ENCODE peak calls at places on chromosomes 6 and 20, in seven cellular contexts. One of them, this sample, is unnamed.

GRCh38 chr20:56621730-56622129 is 7.4 kb upstream of the TFAP2C start:
- DNase-seq in COR-L47: no peak
- DNase-seq in DND-41: no peak
- DNase-seq in amniotic stem cell: no peak
- DNase-seq in stimulated activated CD4-positive, alpha-beta T cell treated with anti-CD3 and anti-CD28 coated beads, Interleukin-1b, Interleukin-23, amount 100 ng/mL, for 24 hours: no peak
- DNase-seq in dorsolateral prefrontal cortex: no peak
- DNase-seq in HFFc6: no peak
- DNase-seq in this sample: no peak

GRCh38 chr6:17457956-17458355 is 64.6 kb downstream of the CAP2 start:
- DNase-seq in COR-L47: no peak
- DNase-seq in DND-41: no peak
- DNase-seq in amniotic stem cell: no peak
- DNase-seq in stimulated activated CD4-positive, alpha-beta T cell treated with anti-CD3 and anti-CD28 coated beads, Interleukin-1b, Interleukin-23, amount 100 ng/mL, for 24 hours: no peak
- DNase-seq in dorsolateral prefrontal cortex: no peak
- DNase-seq in HFFc6: no peak
- DNase-seq in this sample: no peak

GRCh38 chr20:38114353-38114791 is 50.7 kb downstream of the TGM2 start:
- DNase-seq in COR-L47: no peak
- DNase-seq in DND-41: no peak
- DNase-seq in amniotic stem cell: no peak
- DNase-seq in stimulated activated CD4-positive, alpha-beta T cell treated with anti-CD3 and anti-CD28 coated beads, Interleukin-1b, Interleukin-23, amount 100 ng/mL, for 24 hours: no peak
- DNase-seq in dorsolateral prefrontal cortex: no peak
- DNase-seq in HFFc6: peak
- DNase-seq in this sample: no peak

GRCh38 chr6:98678481-98678880 is 155.9 kb upstream of the POU3F2 start:
- DNase-seq in COR-L47: no peak
- DNase-seq in DND-41: no peak
- DNase-seq in amniotic stem cell: no peak
- DNase-seq in stimulated activated CD4-positive, alpha-beta T cell treated with anti-CD3 and anti-CD28 coated beads, Interleukin-1b, Interleukin-23, amount 100 ng/mL, for 24 hours: no peak
- DNase-seq in dorsolateral prefrontal cortex: no peak
- DNase-seq in HFFc6: no peak
- DNase-seq in this sample: no peak

GRCh38 chr6:112253842-112254816 is at the start of gene LAMA4:
- DNase-seq in COR-L47: no peak
- DNase-seq in DND-41: no peak
- DNase-seq in amniotic stem cell: no peak
- DNase-seq in stimulated activated CD4-positive, alpha-beta T cell treated with anti-CD3 and anti-CD28 coated beads, Interleukin-1b, Interleukin-23, amount 100 ng/mL, for 24 hours: peak
- DNase-seq in dorsolateral prefrontal cortex: no peak
- DNase-seq in HFFc6: peak
- DNase-seq in this sample: no peak

GRCh38 chr20:3094848-3095629 is 10.5 kb upstream of the AVP start:
- DNase-seq in COR-L47: no peak
- DNase-seq in DND-41: no peak
- DNase-seq in amniotic stem cell: no peak
- DNase-seq in stimulated activated CD4-positive, alpha-beta T cell treated with anti-CD3 and anti-CD28 coated beads, Interleukin-1b, Interleukin-23, amount 100 ng/mL, for 24 hours: no peak
- DNase-seq in dorsolateral prefrontal cortex: no peak
- DNase-seq in HFFc6: no peak
- DNase-seq in this sample: no peak

GRCh38 chr6:152721956-152722355 is 24.3 kb downstream of the MYCT1 start:
- DNase-seq in COR-L47: no peak
- DNase-seq in DND-41: no peak
- DNase-seq in amniotic stem cell: no peak
- DNase-seq in stimulated activated CD4-positive, alpha-beta T cell treated with anti-CD3 and anti-CD28 coated beads, Interleukin-1b, Interleukin-23, amount 100 ng/mL, for 24 hours: no peak
- DNase-seq in dorsolateral prefrontal cortex: no peak
- DNase-seq in HFFc6: no peak
- DNase-seq in this sample: no peak

GRCh38 chr6:47188588-47189021 is 121.1 kb downstream of the TNFRSF21 start:
- DNase-seq in COR-L47: no peak
- DNase-seq in DND-41: no peak
- DNase-seq in amniotic stem cell: peak
- DNase-seq in stimulated activated CD4-positive, alpha-beta T cell treated with anti-CD3 and anti-CD28 coated beads, Interleukin-1b, Interleukin-23, amount 100 ng/mL, for 24 hours: no peak
- DNase-seq in dorsolateral prefrontal cortex: no peak
- DNase-seq in HFFc6: peak
- DNase-seq in this sample: no peak

GRCh38 chr20:46131396-46131795 is 13.3 kb downstream of the CD40 start:
- DNase-seq in COR-L47: no peak
- DNase-seq in DND-41: no peak
- DNase-seq in amniotic stem cell: no peak
- DNase-seq in stimulated activated CD4-positive, alpha-beta T cell treated with anti-CD3 and anti-CD28 coated beads, Interleukin-1b, Interleukin-23, amount 100 ng/mL, for 24 hours: no peak
- DNase-seq in dorsolateral prefrontal cortex: no peak
- DNase-seq in HFFc6: peak
- DNase-seq in this sample: no peak

GRCh38 chr6:144286503-144287393 is 1.6 kb downstream of the UTRN start:
- DNase-seq in COR-L47: no peak
- DNase-seq in DND-41: peak
- DNase-seq in amniotic stem cell: no peak
- DNase-seq in stimulated activated CD4-positive, alpha-beta T cell treated with anti-CD3 and anti-CD28 coated beads, Interleukin-1b, Interleukin-23, amount 100 ng/mL, for 24 hours: peak
- DNase-seq in dorsolateral prefrontal cortex: no peak
- DNase-seq in HFFc6: peak
- DNase-seq in this sample: no peak

GRCh38 chr6:24930386-24930785 is 5.4 kb downstream of the RIPOR2 start:
- DNase-seq in COR-L47: no peak
- DNase-seq in DND-41: no peak
- DNase-seq in amniotic stem cell: no peak
- DNase-seq in stimulated activated CD4-positive, alpha-beta T cell treated with anti-CD3 and anti-CD28 coated beads, Interleukin-1b, Interleukin-23, amount 100 ng/mL, for 24 hours: no peak
- DNase-seq in dorsolateral prefrontal cortex: no peak
- DNase-seq in HFFc6: peak
- DNase-seq in this sample: no peak

GRCh38 chr20:24699321-24700165 is 230.1 kb downstream of the SYNDIG1 start:
- DNase-seq in COR-L47: no peak
- DNase-seq in DND-41: peak
- DNase-seq in amniotic stem cell: no peak
- DNase-seq in stimulated activated CD4-positive, alpha-beta T cell treated with anti-CD3 and anti-CD28 coated beads, Interleukin-1b, Interleukin-23, amount 100 ng/mL, for 24 hours: no peak
- DNase-seq in dorsolateral prefrontal cortex: peak
- DNase-seq in HFFc6: peak
- DNase-seq in this sample: no peak

GRCh38 chr20:45463113-45463512 is 6.4 kb upstream of the WFDC2 start:
- DNase-seq in COR-L47: no peak
- DNase-seq in DND-41: no peak
- DNase-seq in amniotic stem cell: no peak
- DNase-seq in stimulated activated CD4-positive, alpha-beta T cell treated with anti-CD3 and anti-CD28 coated beads, Interleukin-1b, Interleukin-23, amount 100 ng/mL, for 24 hours: no peak
- DNase-seq in dorsolateral prefrontal cortex: no peak
- DNase-seq in HFFc6: no peak
- DNase-seq in this sample: no peak

GRCh38 chr6:161458199-161458598 is 184.3 kb upstream of the AGPAT4 start:
- DNase-seq in COR-L47: no peak
- DNase-seq in DND-41: no peak
- DNase-seq in amniotic stem cell: no peak
- DNase-seq in stimulated activated CD4-positive, alpha-beta T cell treated with anti-CD3 and anti-CD28 coated beads, Interleukin-1b, Interleukin-23, amount 100 ng/mL, for 24 hours: no peak
- DNase-seq in dorsolateral prefrontal cortex: no peak
- DNase-seq in HFFc6: no peak
- DNase-seq in this sample: no peak

GRCh38 chr20:11989018-11989771 is 71.5 kb downstream of the BTBD3 start:
- DNase-seq in COR-L47: no peak
- DNase-seq in DND-41: no peak
- DNase-seq in amniotic stem cell: no peak
- DNase-seq in stimulated activated CD4-positive, alpha-beta T cell treated with anti-CD3 and anti-CD28 coated beads, Interleukin-1b, Interleukin-23, amount 100 ng/mL, for 24 hours: no peak
- DNase-seq in dorsolateral prefrontal cortex: no peak
- DNase-seq in HFFc6: no peak
- DNase-seq in this sample: no peak

GRCh38 chr6:161107779-161108380 is 116.3 kb downstream of the MAP3K4 start:
- DNase-seq in COR-L47: no peak
- DNase-seq in DND-41: no peak
- DNase-seq in amniotic stem cell: no peak
- DNase-seq in stimulated activated CD4-positive, alpha-beta T cell treated with anti-CD3 and anti-CD28 coated beads, Interleukin-1b, Interleukin-23, amount 100 ng/mL, for 24 hours: no peak
- DNase-seq in dorsolateral prefrontal cortex: no peak
- DNase-seq in HFFc6: no peak
- DNase-seq in this sample: no peak

GRCh38 chr6:73079611-73079955 is 145.7 kb downstream of the KHDC1L start:
- DNase-seq in COR-L47: no peak
- DNase-seq in DND-41: no peak
- DNase-seq in amniotic stem cell: no peak
- DNase-seq in stimulated activated CD4-positive, alpha-beta T cell treated with anti-CD3 and anti-CD28 coated beads, Interleukin-1b, Interleukin-23, amount 100 ng/mL, for 24 hours: no peak
- DNase-seq in dorsolateral prefrontal cortex: no peak
- DNase-seq in HFFc6: peak
- DNase-seq in this sample: no peak

GRCh38 chr20:36446557-36446956 is 94.8 kb upstream of the MYL9 start:
- DNase-seq in COR-L47: no peak
- DNase-seq in DND-41: no peak
- DNase-seq in amniotic stem cell: no peak
- DNase-seq in stimulated activated CD4-positive, alpha-beta T cell treated with anti-CD3 and anti-CD28 coated beads, Interleukin-1b, Interleukin-23, amount 100 ng/mL, for 24 hours: no peak
- DNase-seq in dorsolateral prefrontal cortex: no peak
- DNase-seq in HFFc6: no peak
- DNase-seq in this sample: no peak

GRCh38 chr6:116563830-116564229 is 7.5 kb upstream of the RWDD1 start:
- DNase-seq in COR-L47: no peak
- DNase-seq in DND-41: no peak
- DNase-seq in amniotic stem cell: no peak
- DNase-seq in stimulated activated CD4-positive, alpha-beta T cell treated with anti-CD3 and anti-CD28 coated beads, Interleukin-1b, Interleukin-23, amount 100 ng/mL, for 24 hours: no peak
- DNase-seq in dorsolateral prefrontal cortex: no peak
- DNase-seq in HFFc6: no peak
- DNase-seq in this sample: no peak

GRCh38 chr6:89242574-89243330 is 25.6 kb upstream of the GABRR1 start:
- DNase-seq in COR-L47: peak
- DNase-seq in DND-41: peak
- DNase-seq in amniotic stem cell: peak
- DNase-seq in stimulated activated CD4-positive, alpha-beta T cell treated with anti-CD3 and anti-CD28 coated beads, Interleukin-1b, Interleukin-23, amount 100 ng/mL, for 24 hours: no peak
- DNase-seq in dorsolateral prefrontal cortex: no peak
- DNase-seq in HFFc6: peak
- DNase-seq in this sample: no peak

GRCh38 chr6:93366506-93366905 is 52.9 kb downstream of the EPHA7 start:
- DNase-seq in COR-L47: no peak
- DNase-seq in DND-41: no peak
- DNase-seq in amniotic stem cell: no peak
- DNase-seq in stimulated activated CD4-positive, alpha-beta T cell treated with anti-CD3 and anti-CD28 coated beads, Interleukin-1b, Interleukin-23, amount 100 ng/mL, for 24 hours: no peak
- DNase-seq in dorsolateral prefrontal cortex: no peak
- DNase-seq in HFFc6: no peak
- DNase-seq in this sample: no peak

GRCh38 chr20:58647162-58647813 is 3.8 kb upstream of the STX16 start:
- DNase-seq in COR-L47: no peak
- DNase-seq in DND-41: no peak
- DNase-seq in amniotic stem cell: no peak
- DNase-seq in stimulated activated CD4-positive, alpha-beta T cell treated with anti-CD3 and anti-CD28 coated beads, Interleukin-1b, Interleukin-23, amount 100 ng/mL, for 24 hours: no peak
- DNase-seq in dorsolateral prefrontal cortex: no peak
- DNase-seq in HFFc6: no peak
- DNase-seq in this sample: no peak

GRCh38 chr6:81938991-81939773 is 186.7 kb upstream of the TENT5A start:
- DNase-seq in COR-L47: no peak
- DNase-seq in DND-41: no peak
- DNase-seq in amniotic stem cell: peak
- DNase-seq in stimulated activated CD4-positive, alpha-beta T cell treated with anti-CD3 and anti-CD28 coated beads, Interleukin-1b, Interleukin-23, amount 100 ng/mL, for 24 hours: no peak
- DNase-seq in dorsolateral prefrontal cortex: no peak
- DNase-seq in HFFc6: peak
- DNase-seq in this sample: no peak

GRCh38 chr20:53513489-53514298 is 79.9 kb downstream of the ZNF217 start:
- DNase-seq in COR-L47: no peak
- DNase-seq in DND-41: no peak
- DNase-seq in amniotic stem cell: no peak
- DNase-seq in stimulated activated CD4-positive, alpha-beta T cell treated with anti-CD3 and anti-CD28 coated beads, Interleukin-1b, Interleukin-23, amount 100 ng/mL, for 24 hours: no peak
- DNase-seq in dorsolateral prefrontal cortex: no peak
- DNase-seq in HFFc6: no peak
- DNase-seq in this sample: no peak

GRCh38 chr20:41501376-41501775 is 116.8 kb downstream of the CHD6 start:
- DNase-seq in COR-L47: no peak
- DNase-seq in DND-41: no peak
- DNase-seq in amniotic stem cell: no peak
- DNase-seq in stimulated activated CD4-positive, alpha-beta T cell treated with anti-CD3 and anti-CD28 coated beads, Interleukin-1b, Interleukin-23, amount 100 ng/mL, for 24 hours: no peak
- DNase-seq in dorsolateral prefrontal cortex: no peak
- DNase-seq in HFFc6: no peak
- DNase-seq in this sample: no peak

GRCh38 chr20:50746138-50746940 is 15.0 kb downstream of the PARD6B start:
- DNase-seq in COR-L47: no peak
- DNase-seq in DND-41: no peak
- DNase-seq in amniotic stem cell: no peak
- DNase-seq in stimulated activated CD4-positive, alpha-beta T cell treated with anti-CD3 and anti-CD28 coated beads, Interleukin-1b, Interleukin-23, amount 100 ng/mL, for 24 hours: no peak
- DNase-seq in dorsolateral prefrontal cortex: no peak
- DNase-seq in HFFc6: peak
- DNase-seq in this sample: no peak

GRCh38 chr20:12030470-12030869 is 112.8 kb downstream of the BTBD3 start:
- DNase-seq in COR-L47: no peak
- DNase-seq in DND-41: no peak
- DNase-seq in amniotic stem cell: no peak
- DNase-seq in stimulated activated CD4-positive, alpha-beta T cell treated with anti-CD3 and anti-CD28 coated beads, Interleukin-1b, Interleukin-23, amount 100 ng/mL, for 24 hours: no peak
- DNase-seq in dorsolateral prefrontal cortex: no peak
- DNase-seq in HFFc6: no peak
- DNase-seq in this sample: no peak

GRCh38 chr6:32255212-32256153 is 31.6 kb upstream of the NOTCH4 start:
- DNase-seq in COR-L47: no peak
- DNase-seq in DND-41: no peak
- DNase-seq in amniotic stem cell: peak
- DNase-seq in stimulated activated CD4-positive, alpha-beta T cell treated with anti-CD3 and anti-CD28 coated beads, Interleukin-1b, Interleukin-23, amount 100 ng/mL, for 24 hours: peak
- DNase-seq in dorsolateral prefrontal cortex: peak
- DNase-seq in HFFc6: peak
- DNase-seq in this sample: peak

GRCh38 chr6:37239950-37240713 is 17.4 kb upstream of the TBC1D22B start:
- DNase-seq in COR-L47: peak
- DNase-seq in DND-41: peak
- DNase-seq in amniotic stem cell: peak
- DNase-seq in stimulated activated CD4-positive, alpha-beta T cell treated with anti-CD3 and anti-CD28 coated beads, Interleukin-1b, Interleukin-23, amount 100 ng/mL, for 24 hours: peak
- DNase-seq in dorsolateral prefrontal cortex: peak
- DNase-seq in HFFc6: peak
- DNase-seq in this sample: peak

GRCh38 chr20:48178607-48179006 is 393.3 kb upstream of the SULF2 start:
- DNase-seq in COR-L47: no peak
- DNase-seq in DND-41: no peak
- DNase-seq in amniotic stem cell: no peak
- DNase-seq in stimulated activated CD4-positive, alpha-beta T cell treated with anti-CD3 and anti-CD28 coated beads, Interleukin-1b, Interleukin-23, amount 100 ng/mL, for 24 hours: no peak
- DNase-seq in dorsolateral prefrontal cortex: no peak
- DNase-seq in HFFc6: no peak
- DNase-seq in this sample: no peak

GRCh38 chr6:6315660-6316059 is 4.8 kb downstream of the F13A1 start:
- DNase-seq in COR-L47: no peak
- DNase-seq in DND-41: peak
- DNase-seq in amniotic stem cell: no peak
- DNase-seq in stimulated activated CD4-positive, alpha-beta T cell treated with anti-CD3 and anti-CD28 coated beads, Interleukin-1b, Interleukin-23, amount 100 ng/mL, for 24 hours: peak
- DNase-seq in dorsolateral prefrontal cortex: peak
- DNase-seq in HFFc6: peak
- DNase-seq in this sample: no peak

GRCh38 chr6:9404351-9405146 is 969.2 kb upstream of the SLC35B3 start:
- DNase-seq in COR-L47: no peak
- DNase-seq in DND-41: no peak
- DNase-seq in amniotic stem cell: no peak
- DNase-seq in stimulated activated CD4-positive, alpha-beta T cell treated with anti-CD3 and anti-CD28 coated beads, Interleukin-1b, Interleukin-23, amount 100 ng/mL, for 24 hours: no peak
- DNase-seq in dorsolateral prefrontal cortex: no peak
- DNase-seq in HFFc6: no peak
- DNase-seq in this sample: no peak

GRCh38 chr6:142926494-142927273 is 18.3 kb downstream of the HIVEP2 start:
- DNase-seq in COR-L47: no peak
- DNase-seq in DND-41: peak
- DNase-seq in amniotic stem cell: peak
- DNase-seq in stimulated activated CD4-positive, alpha-beta T cell treated with anti-CD3 and anti-CD28 coated beads, Interleukin-1b, Interleukin-23, amount 100 ng/mL, for 24 hours: peak
- DNase-seq in dorsolateral prefrontal cortex: peak
- DNase-seq in HFFc6: peak
- DNase-seq in this sample: no peak

This sample was measured in activated CD4-positive, CD25-positive, alpha-beta regulatory T cell.